ENCODE peak calls at places on chromosomes 3 and 15, in eight cellular contexts. One of them, this sample, is unnamed.

GRCh38 chr3:120438971-120439370 is 11.8 kb downstream of the FSTL1 start:
- DNase-seq in GM13977: no peak
- DNase-seq in HFFc6: peak
- DNase-seq in LoVo: no peak
- DNase-seq in skeletal muscle cell: peak
- DNase-seq in GOT3: no peak
- DNase-seq in kidney epithelial cell: peak
- DNase-seq in cerebellar cortex: no peak
- DNase-seq in this sample: no peak

GRCh38 chr3:113602256-113602655 is 69.9 kb downstream of the SIDT1 start:
- DNase-seq in HFFc6: no peak
- DNase-seq in cerebellar cortex: peak
- DNase-seq in GOT3: no peak
- DNase-seq in kidney epithelial cell: no peak
- DNase-seq in GM13977: no peak
- DNase-seq in LoVo: no peak
- DNase-seq in skeletal muscle cell: no peak
- DNase-seq in this sample: no peak

GRCh38 chr3:194711913-194712312 is 26.2 kb downstream of the FAM43A start:
- DNase-seq in skeletal muscle cell: peak
- DNase-seq in cerebellar cortex: no peak
- DNase-seq in GM13977: no peak
- DNase-seq in HFFc6: peak
- DNase-seq in GOT3: no peak
- DNase-seq in LoVo: peak
- DNase-seq in kidney epithelial cell: peak
- DNase-seq in this sample: no peak

GRCh38 chr15:61831505-61831921 is 228.7 kb downstream of the VPS13C start:
- DNase-seq in HFFc6: no peak
- DNase-seq in kidney epithelial cell: no peak
- DNase-seq in skeletal muscle cell: no peak
- DNase-seq in cerebellar cortex: no peak
- DNase-seq in LoVo: no peak
- DNase-seq in GM13977: no peak
- DNase-seq in GOT3: no peak
- DNase-seq in this sample: no peak

GRCh38 chr3:124972457-124972856 is 37.9 kb upstream of the MUC13 start:
- DNase-seq in skeletal muscle cell: no peak
- DNase-seq in HFFc6: no peak
- DNase-seq in cerebellar cortex: no peak
- DNase-seq in GOT3: no peak
- DNase-seq in LoVo: peak
- DNase-seq in GM13977: no peak
- DNase-seq in kidney epithelial cell: no peak
- DNase-seq in this sample: no peak

GRCh38 chr3:111712294-111713180 is 117.4 kb upstream of the ZBED2 start:
- DNase-seq in HFFc6: no peak
- DNase-seq in GM13977: no peak
- DNase-seq in LoVo: no peak
- DNase-seq in skeletal muscle cell: no peak
- DNase-seq in cerebellar cortex: no peak
- DNase-seq in GOT3: no peak
- DNase-seq in kidney epithelial cell: peak
- DNase-seq in this sample: no peak

GRCh38 chr15:85755471-85755870 is 39.3 kb downstream of the KLHL25 start:
- DNase-seq in cerebellar cortex: no peak
- DNase-seq in LoVo: no peak
- DNase-seq in skeletal muscle cell: no peak
- DNase-seq in GOT3: no peak
- DNase-seq in GM13977: no peak
- DNase-seq in HFFc6: no peak
- DNase-seq in kidney epithelial cell: no peak
- DNase-seq in this sample: no peak

GRCh38 chr3:169812124-169812843 is 386 bp upstream of the LRRIQ4 start:
- DNase-seq in kidney epithelial cell: no peak
- DNase-seq in GM13977: peak
- DNase-seq in LoVo: no peak
- DNase-seq in skeletal muscle cell: peak
- DNase-seq in cerebellar cortex: peak
- DNase-seq in HFFc6: peak
- DNase-seq in GOT3: peak
- DNase-seq in this sample: no peak

GRCh38 chr15:73727330-73728018 is 25.7 kb downstream of the INSYN1 start:
- DNase-seq in cerebellar cortex: no peak
- DNase-seq in LoVo: no peak
- DNase-seq in kidney epithelial cell: no peak
- DNase-seq in GOT3: no peak
- DNase-seq in GM13977: no peak
- DNase-seq in HFFc6: peak
- DNase-seq in skeletal muscle cell: peak
- DNase-seq in this sample: no peak

GRCh38 chr15:75661041-75661778 is 13.5 kb downstream of the SNX33 start:
- DNase-seq in skeletal muscle cell: peak
- DNase-seq in GM13977: no peak
- DNase-seq in HFFc6: peak
- DNase-seq in kidney epithelial cell: peak
- DNase-seq in LoVo: peak
- DNase-seq in cerebellar cortex: no peak
- DNase-seq in GOT3: peak
- DNase-seq in this sample: no peak

This sample was measured in SK-N-MC.